ENCODE peak calls at places on chromosomes 7 and 10, in four cellular contexts. One of them, this sample, is unnamed.

GRCh38 chr10:14723052-14723689 is 51.5 kb downstream of the FAM107B start:
- DNase-seq in activated CD4-positive, CD25-positive, alpha-beta regulatory T cell treated with anti-CD3 and anti-CD28 coated beads, Interleukin-2, amount 50 U/mL, for 72 hours: no peak
- DNase-seq in stimulated activated CD8-positive, alpha-beta memory T cell treated with anti-CD3 and anti-CD28 coated beads, Interleukin-4, amount 100 ng/mL, for 24 hours: no peak
- DNase-seq in stimulated activated CD4-positive, alpha-beta T cell treated with anti-CD3 and anti-CD28 coated beads, Interleukin-1b, Interleukin-23, amount 100 ng/mL, for 24 hours: no peak
- DNase-seq in this sample: no peak

GRCh38 chr7:128795129-128795528 is 3.4 kb downstream of the CCDC136 start:
- DNase-seq in stimulated activated CD8-positive, alpha-beta memory T cell treated with anti-CD3 and anti-CD28 coated beads, Interleukin-4, amount 100 ng/mL, for 24 hours: no peak
- DNase-seq in activated CD4-positive, CD25-positive, alpha-beta regulatory T cell treated with anti-CD3 and anti-CD28 coated beads, Interleukin-2, amount 50 U/mL, for 72 hours: no peak
- DNase-seq in stimulated activated CD4-positive, alpha-beta T cell treated with anti-CD3 and anti-CD28 coated beads, Interleukin-1b, Interleukin-23, amount 100 ng/mL, for 24 hours: no peak
- DNase-seq in this sample: no peak

GRCh38 chr10:95290801-95291633 is at the start of gene PDLIM1:
- DNase-seq in stimulated activated CD8-positive, alpha-beta memory T cell treated with anti-CD3 and anti-CD28 coated beads, Interleukin-4, amount 100 ng/mL, for 24 hours: peak
- DNase-seq in stimulated activated CD4-positive, alpha-beta T cell treated with anti-CD3 and anti-CD28 coated beads, Interleukin-1b, Interleukin-23, amount 100 ng/mL, for 24 hours: no peak
- DNase-seq in activated CD4-positive, CD25-positive, alpha-beta regulatory T cell treated with anti-CD3 and anti-CD28 coated beads, Interleukin-2, amount 50 U/mL, for 72 hours: peak
- DNase-seq in this sample: peak

GRCh38 chr10:19945275-19945674 is 129.0 kb downstream of the PLXDC2 start:
- DNase-seq in stimulated activated CD8-positive, alpha-beta memory T cell treated with anti-CD3 and anti-CD28 coated beads, Interleukin-4, amount 100 ng/mL, for 24 hours: no peak
- DNase-seq in activated CD4-positive, CD25-positive, alpha-beta regulatory T cell treated with anti-CD3 and anti-CD28 coated beads, Interleukin-2, amount 50 U/mL, for 72 hours: no peak
- DNase-seq in stimulated activated CD4-positive, alpha-beta T cell treated with anti-CD3 and anti-CD28 coated beads, Interleukin-1b, Interleukin-23, amount 100 ng/mL, for 24 hours: no peak
- DNase-seq in this sample: peak

GRCh38 chr10:105042906-105043552 is 401.9 kb downstream of the SORCS3 start:
- DNase-seq in stimulated activated CD4-positive, alpha-beta T cell treated with anti-CD3 and anti-CD28 coated beads, Interleukin-1b, Interleukin-23, amount 100 ng/mL, for 24 hours: no peak
- DNase-seq in stimulated activated CD8-positive, alpha-beta memory T cell treated with anti-CD3 and anti-CD28 coated beads, Interleukin-4, amount 100 ng/mL, for 24 hours: no peak
- DNase-seq in activated CD4-positive, CD25-positive, alpha-beta regulatory T cell treated with anti-CD3 and anti-CD28 coated beads, Interleukin-2, amount 50 U/mL, for 72 hours: no peak
- DNase-seq in this sample: no peak

GRCh38 chr10:31757374-31757773 is 171.3 kb downstream of the ARHGAP12 start:
- DNase-seq in activated CD4-positive, CD25-positive, alpha-beta regulatory T cell treated with anti-CD3 and anti-CD28 coated beads, Interleukin-2, amount 50 U/mL, for 72 hours: no peak
- DNase-seq in stimulated activated CD8-positive, alpha-beta memory T cell treated with anti-CD3 and anti-CD28 coated beads, Interleukin-4, amount 100 ng/mL, for 24 hours: no peak
- DNase-seq in stimulated activated CD4-positive, alpha-beta T cell treated with anti-CD3 and anti-CD28 coated beads, Interleukin-1b, Interleukin-23, amount 100 ng/mL, for 24 hours: no peak
- DNase-seq in this sample: peak

GRCh38 chr7:44567884-44568283 is 5.8 kb downstream of the DDX56 start:
- DNase-seq in stimulated activated CD4-positive, alpha-beta T cell treated with anti-CD3 and anti-CD28 coated beads, Interleukin-1b, Interleukin-23, amount 100 ng/mL, for 24 hours: no peak
- DNase-seq in activated CD4-positive, CD25-positive, alpha-beta regulatory T cell treated with anti-CD3 and anti-CD28 coated beads, Interleukin-2, amount 50 U/mL, for 72 hours: no peak
- DNase-seq in stimulated activated CD8-positive, alpha-beta memory T cell treated with anti-CD3 and anti-CD28 coated beads, Interleukin-4, amount 100 ng/mL, for 24 hours: no peak
- DNase-seq in this sample: no peak

GRCh38 chr7:158722574-158723237 is 18.1 kb upstream of the NCAPG2 start:
- DNase-seq in activated CD4-positive, CD25-positive, alpha-beta regulatory T cell treated with anti-CD3 and anti-CD28 coated beads, Interleukin-2, amount 50 U/mL, for 72 hours: no peak
- DNase-seq in stimulated activated CD4-positive, alpha-beta T cell treated with anti-CD3 and anti-CD28 coated beads, Interleukin-1b, Interleukin-23, amount 100 ng/mL, for 24 hours: no peak
- DNase-seq in stimulated activated CD8-positive, alpha-beta memory T cell treated with anti-CD3 and anti-CD28 coated beads, Interleukin-4, amount 100 ng/mL, for 24 hours: no peak
- DNase-seq in this sample: no peak

GRCh38 chr7:95476072-95476845 is 9.5 kb upstream of the ASB4 start:
- DNase-seq in activated CD4-positive, CD25-positive, alpha-beta regulatory T cell treated with anti-CD3 and anti-CD28 coated beads, Interleukin-2, amount 50 U/mL, for 72 hours: no peak
- DNase-seq in stimulated activated CD4-positive, alpha-beta T cell treated with anti-CD3 and anti-CD28 coated beads, Interleukin-1b, Interleukin-23, amount 100 ng/mL, for 24 hours: no peak
- DNase-seq in stimulated activated CD8-positive, alpha-beta memory T cell treated with anti-CD3 and anti-CD28 coated beads, Interleukin-4, amount 100 ng/mL, for 24 hours: no peak
- DNase-seq in this sample: no peak

GRCh38 chr10:81876253-81876731 is 1.3 kb downstream of the NRG3 start:
- DNase-seq in activated CD4-positive, CD25-positive, alpha-beta regulatory T cell treated with anti-CD3 and anti-CD28 coated beads, Interleukin-2, amount 50 U/mL, for 72 hours: no peak
- DNase-seq in stimulated activated CD8-positive, alpha-beta memory T cell treated with anti-CD3 and anti-CD28 coated beads, Interleukin-4, amount 100 ng/mL, for 24 hours: no peak
- DNase-seq in stimulated activated CD4-positive, alpha-beta T cell treated with anti-CD3 and anti-CD28 coated beads, Interleukin-1b, Interleukin-23, amount 100 ng/mL, for 24 hours: no peak
- DNase-seq in this sample: no peak

GRCh38 chr10:18164093-18164492 is 23.9 kb downstream of the CACNB2 start:
- DNase-seq in stimulated activated CD4-positive, alpha-beta T cell treated with anti-CD3 and anti-CD28 coated beads, Interleukin-1b, Interleukin-23, amount 100 ng/mL, for 24 hours: no peak
- DNase-seq in activated CD4-positive, CD25-positive, alpha-beta regulatory T cell treated with anti-CD3 and anti-CD28 coated beads, Interleukin-2, amount 50 U/mL, for 72 hours: no peak
- DNase-seq in stimulated activated CD8-positive, alpha-beta memory T cell treated with anti-CD3 and anti-CD28 coated beads, Interleukin-4, amount 100 ng/mL, for 24 hours: no peak
- DNase-seq in this sample: no peak

GRCh38 chr10:112763916-112764520 is 186.0 kb upstream of the TCF7L2 start:
- DNase-seq in stimulated activated CD4-positive, alpha-beta T cell treated with anti-CD3 and anti-CD28 coated beads, Interleukin-1b, Interleukin-23, amount 100 ng/mL, for 24 hours: no peak
- DNase-seq in stimulated activated CD8-positive, alpha-beta memory T cell treated with anti-CD3 and anti-CD28 coated beads, Interleukin-4, amount 100 ng/mL, for 24 hours: no peak
- DNase-seq in activated CD4-positive, CD25-positive, alpha-beta regulatory T cell treated with anti-CD3 and anti-CD28 coated beads, Interleukin-2, amount 50 U/mL, for 72 hours: no peak
- DNase-seq in this sample: no peak

GRCh38 chr10:95474228-95475002 is 86.8 kb downstream of the SORBS1 start:
- DNase-seq in activated CD4-positive, CD25-positive, alpha-beta regulatory T cell treated with anti-CD3 and anti-CD28 coated beads, Interleukin-2, amount 50 U/mL, for 72 hours: no peak
- DNase-seq in stimulated activated CD8-positive, alpha-beta memory T cell treated with anti-CD3 and anti-CD28 coated beads, Interleukin-4, amount 100 ng/mL, for 24 hours: no peak
- DNase-seq in stimulated activated CD4-positive, alpha-beta T cell treated with anti-CD3 and anti-CD28 coated beads, Interleukin-1b, Interleukin-23, amount 100 ng/mL, for 24 hours: no peak
- DNase-seq in this sample: no peak

GRCh38 chr10:119370046-119370770 is 162.8 kb downstream of the GRK5 start:
- DNase-seq in stimulated activated CD8-positive, alpha-beta memory T cell treated with anti-CD3 and anti-CD28 coated beads, Interleukin-4, amount 100 ng/mL, for 24 hours: no peak
- DNase-seq in stimulated activated CD4-positive, alpha-beta T cell treated with anti-CD3 and anti-CD28 coated beads, Interleukin-1b, Interleukin-23, amount 100 ng/mL, for 24 hours: no peak
- DNase-seq in activated CD4-positive, CD25-positive, alpha-beta regulatory T cell treated with anti-CD3 and anti-CD28 coated beads, Interleukin-2, amount 50 U/mL, for 72 hours: no peak
- DNase-seq in this sample: no peak

GRCh38 chr7:128201067-128201689 is 39.9 kb upstream of the LEP start:
- DNase-seq in stimulated activated CD8-positive, alpha-beta memory T cell treated with anti-CD3 and anti-CD28 coated beads, Interleukin-4, amount 100 ng/mL, for 24 hours: no peak
- DNase-seq in stimulated activated CD4-positive, alpha-beta T cell treated with anti-CD3 and anti-CD28 coated beads, Interleukin-1b, Interleukin-23, amount 100 ng/mL, for 24 hours: no peak
- DNase-seq in activated CD4-positive, CD25-positive, alpha-beta regulatory T cell treated with anti-CD3 and anti-CD28 coated beads, Interleukin-2, amount 50 U/mL, for 72 hours: peak
- DNase-seq in this sample: no peak

GRCh38 chr7:90797596-90797995 is 201.5 kb downstream of the CDK14 start:
- DNase-seq in stimulated activated CD4-positive, alpha-beta T cell treated with anti-CD3 and anti-CD28 coated beads, Interleukin-1b, Interleukin-23, amount 100 ng/mL, for 24 hours: no peak
- DNase-seq in stimulated activated CD8-positive, alpha-beta memory T cell treated with anti-CD3 and anti-CD28 coated beads, Interleukin-4, amount 100 ng/mL, for 24 hours: no peak
- DNase-seq in activated CD4-positive, CD25-positive, alpha-beta regulatory T cell treated with anti-CD3 and anti-CD28 coated beads, Interleukin-2, amount 50 U/mL, for 72 hours: no peak
- DNase-seq in this sample: no peak

GRCh38 chr7:158125721-158126120 is 461.9 kb downstream of the PTPRN2 start:
- DNase-seq in activated CD4-positive, CD25-positive, alpha-beta regulatory T cell treated with anti-CD3 and anti-CD28 coated beads, Interleukin-2, amount 50 U/mL, for 72 hours: no peak
- DNase-seq in stimulated activated CD4-positive, alpha-beta T cell treated with anti-CD3 and anti-CD28 coated beads, Interleukin-1b, Interleukin-23, amount 100 ng/mL, for 24 hours: no peak
- DNase-seq in stimulated activated CD8-positive, alpha-beta memory T cell treated with anti-CD3 and anti-CD28 coated beads, Interleukin-4, amount 100 ng/mL, for 24 hours: no peak
- DNase-seq in this sample: no peak

GRCh38 chr10:9833871-9834454 is 1183.7 kb upstream of the CELF2 start:
- DNase-seq in stimulated activated CD8-positive, alpha-beta memory T cell treated with anti-CD3 and anti-CD28 coated beads, Interleukin-4, amount 100 ng/mL, for 24 hours: no peak
- DNase-seq in activated CD4-positive, CD25-positive, alpha-beta regulatory T cell treated with anti-CD3 and anti-CD28 coated beads, Interleukin-2, amount 50 U/mL, for 72 hours: no peak
- DNase-seq in stimulated activated CD4-positive, alpha-beta T cell treated with anti-CD3 and anti-CD28 coated beads, Interleukin-1b, Interleukin-23, amount 100 ng/mL, for 24 hours: no peak
- DNase-seq in this sample: no peak